ENCODE peak calls at places on chromosomes 4 and X, in nine cellular contexts. H is HFFc6; D is left lung; Y is NCI-H1092; S is AG09309; V is stromal cell of bone marrow; N is effector memory CD4-positive, alpha-beta T cell; P is heart right ventricle; L is posterior cingulate gyrus. R is an unnamed sample.

GRCh38 chr4:61374612-61374920 is 174.4 kb downstream of the ADGRL3 start:
- DNase-seq in H (no peak), D (no peak), Y (no peak), S (no peak), V (no peak), N (no peak), P (no peak), L (no peak), R (no peak)

GRCh38 chr4:39062499-39062898 is 467 bp downstream of the KLHL5 start:
- DNase-seq in H (no peak), D (no peak), Y (no peak), S (no peak), V (no peak), N (no peak), P (no peak), L (no peak), R (no peak)

GRCh38 chr4:162732871-162733270 is 433.8 kb downstream of the NAF1 start:
- DNase-seq in H (no peak), D (no peak), Y (no peak), S (no peak), V (no peak), N (no peak), P (no peak), L (no peak), R (no peak)

GRCh38 chr4:1366371-1367229 is 19.6 kb downstream of the UVSSA start:
- DNase-seq in H (no peak), D (peak; percentile 7), Y (no peak), S (no peak), V (no peak), N (no peak), P (no peak), L (peak; percentile 70), R (no peak)

GRCh38 chr4:171265190-171265818 is 547.9 kb upstream of the GALNTL6 start:
- DNase-seq in H (no peak), D (no peak), Y (no peak), S (no peak), V (no peak), N (no peak), P (no peak), L (no peak), R (no peak)

GRCh38 chr4:56626420-56626819 is 54.7 kb downstream of the HOPX start:
- DNase-seq in H (no peak), D (no peak), Y (no peak), S (no peak), V (no peak), N (no peak), P (no peak), L (no peak), R (no peak)

GRCh38 chrX:69263421-69263820 is 98.2 kb upstream of the PJA1 start:
- DNase-seq in H (no peak), D (no peak), Y (no peak), S (no peak), V (no peak), N (no peak), P (no peak), L (no peak), R (no peak)

GRCh38 chr4:119656342-119656741 is 27.7 kb upstream of the PDE5A start:
- DNase-seq in H (no peak), D (no peak), Y (no peak), S (no peak), V (no peak), N (no peak), P (no peak), L (no peak), R (no peak)

GRCh38 chr4:23458061-23458460 is 431.8 kb downstream of the PPARGC1A start:
- DNase-seq in H (no peak), D (no peak), Y (no peak), S (no peak), V (peak; percentile 27), N (no peak), P (no peak), L (no peak), R (no peak)

GRCh38 chr4:56858302-56858644 is 36.8 kb upstream of the SPINK2 start:
- DNase-seq in H (no peak), D (no peak), Y (no peak), S (no peak), V (no peak), N (no peak), P (no peak), L (no peak), R (no peak)

GRCh38 chr4:70713453-70714026 is 8.2 kb upstream of the RUFY3 start:
- DNase-seq in H (no peak), D (no peak), Y (no peak), S (no peak), V (no peak), N (no peak), P (no peak), L (no peak), R (no peak)

GRCh38 chr4:34138385-34138784 is 2105.9 kb downstream of the ARAP2 start:
- DNase-seq in H (no peak), D (no peak), Y (no peak), S (no peak), V (no peak), N (no peak), P (no peak), L (no peak), R (no peak)

R was measured in iPS DF 19.7.